ENCODE peak calls at places on chromosomes 13 and 19, in five cellular contexts. M is GM13976; N is stimulated activated CD4-positive, alpha-beta T cell treated with anti-CD3 and anti-CD28 coated beads, Interleukin-15, amount 100 ng/mL, for 1 hour; U is activated CD4-positive, alpha-beta T cell treated with anti-CD3 and anti-CD28 coated beads, Interleukin-2, amount 50 U/mL, for 48 hours; K is T follicular helper cell. I is an unnamed sample.

GRCh38 chr13:113061796-113062425 is 43.7 kb upstream of the F7 start:
- DNase-seq in K (no peak), M (no peak), U (no peak), N (no peak), I (no peak)

GRCh38 chr13:50842711-50843255 is 709 bp downstream of the DLEU7 start:
- DNase-seq in M (no peak), U (no peak), N (no peak), K (no peak), I (no peak)

GRCh38 chr19:15544283-15544682 is 36.0 kb downstream of the CYP4F22 start:
- DNase-seq in N (no peak), K (no peak), U (no peak), M (no peak), I (no peak)

GRCh38 chr19:2315818-2316353 is 7.9 kb upstream of the LINGO3 start:
- DNase-seq in K (no peak), U (no peak), M (peak; percentile 77), N (no peak), I (no peak)

GRCh38 chr19:34963531-34964406 is at the start of gene ZNF792:
- DNase-seq in K (peak; percentile 14), M (peak; percentile 87), U (peak; percentile 66), N (peak; percentile 29), I (no peak)

GRCh38 chr13:90416519-90416918 is 931.0 kb upstream of the MIR17HG start:
- DNase-seq in U (no peak), N (no peak), M (no peak), K (no peak), I (no peak)

GRCh38 chr13:45811891-45812583 is 39.5 kb downstream of the SIAH3 start:
- DNase-seq in K (no peak), M (no peak), U (no peak), N (no peak), I (no peak)

GRCh38 chr13:42384265-42384664 is 112.3 kb downstream of the AKAP11 start:
- DNase-seq in U (no peak), N (no peak), K (no peak), M (no peak), I (no peak)

GRCh38 chr19:42857544-42857867 is 22.0 kb downstream of the PSG1 start:
- DNase-seq in K (no peak), M (no peak), N (no peak), U (no peak), I (no peak)